ENCODE peak calls at places on chromosome 3, in five cellular contexts. P, Z, A, X and C are unnamed samples.

GRCh38 chr3:178602864-178603263 is 66.6 kb downstream of the KCNMB2 start:
- DNase-seq in P (no peak), Z (no peak), A (no peak), X (no peak), C (no peak)

GRCh38 chr3:182364723-182365650 is 428.3 kb upstream of the ATP11B start:
- DNase-seq in P (no peak), Z (no peak), A (no peak), X (peak), C (peak)

GRCh38 chr3:183698760-183699159 is 1.2 kb downstream of the YEATS2 start:
- DNase-seq in P (peak), Z (no peak), A (peak), X (no peak), C (no peak)

GRCh38 chr3:188431553-188431952 is 277.6 kb downstream of the LPP start:
- DNase-seq in P (peak), Z (no peak), A (no peak), X (no peak), C (peak)

GRCh38 chr3:182954553-182954952 is 25.8 kb downstream of the DCUN1D1 start:
- DNase-seq in P (peak), Z (no peak), A (no peak), X (no peak), C (no peak)

GRCh38 chr3:14391033-14391432 is 11.4 kb upstream of the SLC6A6 start:
- DNase-seq in P (peak), Z (peak), A (no peak), X (no peak), C (no peak)

GRCh38 chr3:101677436-101678286 is 729 bp upstream of the ZBTB11 start:
- DNase-seq in P (no peak), Z (no peak), A (peak), X (no peak), C (peak)

GRCh38 chr3:168659015-168659414 is 563.3 kb upstream of the GOLIM4 start:
- DNase-seq in P (no peak), Z (no peak), A (no peak), X (no peak), C (no peak)

GRCh38 chr3:43958005-43958770 is 267.4 kb downstream of the ABHD5 start:
- DNase-seq in P (no peak), Z (no peak), A (no peak), X (no peak), C (no peak)

GRCh38 chr3:141384157-141384556 is 15.9 kb downstream of the ZBTB38 start:
- DNase-seq in P (peak), Z (no peak), A (no peak), X (no peak), C (no peak)

GRCh38 chr3:157174265-157174615 is 14.3 kb upstream of the CCNL1 start:
- DNase-seq in P (no peak), Z (no peak), A (no peak), X (no peak), C (peak)

GRCh38 chr3:170606675-170607074 is 20.8 kb upstream of the SLC7A14 start:
- DNase-seq in P (peak), Z (no peak), A (no peak), X (no peak), C (no peak)

GRCh38 chr3:190854062-190854461 is 8.4 kb downstream of the GMNC start:
- DNase-seq in P (no peak), Z (no peak), A (no peak), X (no peak), C (no peak)

GRCh38 chr3:12706504-12707253 is 42.8 kb upstream of the RAF1 start:
- DNase-seq in P (peak), Z (peak), A (peak), X (peak), C (peak)

GRCh38 chr3:110352841-110353595 is 718.6 kb upstream of the NECTIN3 start:
- DNase-seq in P (peak), Z (no peak), A (no peak), X (no peak), C (no peak)

GRCh38 chr3:11720220-11721113 is 76.8 kb upstream of the VGLL4 start:
- DNase-seq in P (peak), Z (peak), A (peak), X (peak), C (peak)

GRCh38 chr3:174466471-174467054 is 392.6 kb upstream of the NAALADL2 start:
- DNase-seq in P (peak), Z (no peak), A (no peak), X (no peak), C (no peak)

GRCh38 chr3:132556467-132557159 is 40.5 kb upstream of the ACKR4 start:
- DNase-seq in P (no peak), Z (peak), A (no peak), X (no peak), C (no peak)

GRCh38 chr3:118543823-118544222 is 490.8 kb downstream of the IGSF11 start:
- DNase-seq in P (no peak), Z (no peak), A (no peak), X (no peak), C (no peak)

GRCh38 chr3:183254816-183255730 is 2.0 kb downstream of the B3GNT5 start:
- DNase-seq in P (peak), Z (no peak), A (no peak), X (peak), C (peak)

GRCh38 chr3:132001036-132001435 is 33.8 kb downstream of the CPNE4 start:
- DNase-seq in P (no peak), Z (no peak), A (no peak), X (no peak), C (no peak)

GRCh38 chr3:111667621-111668239 is 72.6 kb upstream of the ZBED2 start:
- DNase-seq in P (peak), Z (peak), A (peak), X (no peak), C (no peak)

GRCh38 chr3:189267981-189268613 is 96.3 kb downstream of the TPRG1 start:
- DNase-seq in P (no peak), Z (no peak), A (peak), X (no peak), C (peak)

GRCh38 chr3:22358334-22358733 is 607.3 kb upstream of the ZNF385D start:
- DNase-seq in P (no peak), Z (no peak), A (no peak), X (no peak), C (no peak)

GRCh38 chr3:16587047-16587702 is 18.0 kb downstream of the DAZL start:
- DNase-seq in P (peak), Z (no peak), A (no peak), X (no peak), C (no peak)
- TF ChIP-seq CTCF in P (no peak), Z (no peak), A (no peak), X (no peak), C (no peak)

GRCh38 chr3:5005367-5005766 is 26.1 kb downstream of the BHLHE40 start:
- DNase-seq in P (no peak), Z (no peak), A (no peak), X (no peak), C (no peak)

GRCh38 chr3:5007873-5008272 is 28.6 kb downstream of the BHLHE40 start:
- DNase-seq in P (no peak), Z (no peak), A (no peak), X (no peak), C (no peak)

GRCh38 chr3:5009506-5010100 is 30.4 kb downstream of the BHLHE40 start:
- DNase-seq in P (no peak), Z (no peak), A (no peak), X (no peak), C (no peak)

GRCh38 chr3:5004319-5005152 is 25.3 kb downstream of the BHLHE40 start:
- DNase-seq in P (no peak), Z (no peak), A (no peak), X (no peak), C (no peak)

GRCh38 chr3:5006755-5007202 is 27.5 kb downstream of the BHLHE40 start:
- DNase-seq in P (no peak), Z (peak), A (no peak), X (no peak), C (no peak)
- TF ChIP-seq CTCF in P (no peak), Z (no peak), A (no peak), X (no peak), C (no peak)

DNA sequence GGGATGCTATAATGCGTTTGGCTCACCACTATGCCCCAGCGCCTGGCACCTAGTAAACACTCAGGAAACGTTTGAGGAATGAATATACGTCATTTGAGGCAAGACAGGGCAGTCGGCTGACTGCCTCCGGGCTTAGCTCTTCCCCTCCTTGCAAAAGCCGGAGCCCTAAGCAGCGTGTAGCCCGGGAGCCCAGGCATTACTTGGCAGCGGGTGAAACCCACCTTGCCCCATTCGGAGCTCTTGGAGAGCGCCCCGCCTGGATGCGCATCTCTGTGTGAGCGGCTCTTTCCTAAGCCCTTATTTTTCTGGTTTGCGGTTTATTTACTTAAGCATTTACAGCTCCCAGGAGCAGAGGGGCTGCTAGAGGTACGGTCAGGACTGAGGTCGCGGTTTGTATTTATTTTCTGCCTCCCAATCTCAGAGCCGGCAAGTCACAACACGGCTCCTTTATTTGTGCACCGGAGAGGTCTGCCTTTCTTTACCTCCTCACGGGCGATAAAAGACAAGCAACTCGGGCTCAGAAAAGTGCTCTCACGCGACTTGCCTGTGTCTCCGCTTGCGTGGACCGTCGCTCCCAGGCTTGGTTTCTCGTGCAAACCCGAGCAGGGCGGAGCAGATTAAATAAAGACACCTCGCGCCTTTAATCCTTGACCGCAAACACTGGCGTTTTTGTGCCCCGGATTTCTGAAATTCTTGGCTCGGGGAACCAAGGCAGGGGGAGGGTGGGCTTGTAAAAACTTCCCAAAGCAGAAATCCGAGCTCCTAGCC is 724 bp upstream of the ITPR1 start:
- DNase-seq in P (peak), Z (peak), A (peak), X (peak), C (peak)
- TF ChIP-seq CTCF in P (no peak), Z (no peak), A (no peak), X (no peak), C (no peak)

GRCh38 chr3:59267021-59267420 is 217.2 kb upstream of the CFAP20DC start:
- DNase-seq in P (no peak), Z (no peak), A (no peak), X (no peak), C (no peak)

GRCh38 chr3:59273976-59274375 is 224.2 kb upstream of the CFAP20DC start:
- DNase-seq in P (peak), Z (no peak), A (no peak), X (no peak), C (no peak)

GRCh38 chr3:59270921-59271320 is 221.1 kb upstream of the CFAP20DC start:
- DNase-seq in P (no peak), Z (no peak), A (no peak), X (no peak), C (no peak)

GRCh38 chr3:59268170-59268569 is 218.3 kb upstream of the CFAP20DC start:
- DNase-seq in P (peak), Z (no peak), A (no peak), X (no peak), C (no peak)

GRCh38 chr3:59271971-59272370 is 222.1 kb upstream of the CFAP20DC start:
- DNase-seq in P (no peak), Z (no peak), A (no peak), X (no peak), C (no peak)
- TF ChIP-seq CTCF in P (no peak), Z (no peak), A (no peak), X (no peak), C (no peak)

GRCh38 chr3:60177726-60178125 is 1073.5 kb downstream of the FHIT start:
- DNase-seq in P (no peak), Z (no peak), A (no peak), X (no peak), C (no peak)

GRCh38 chr3:60186359-60186758 is 1064.9 kb downstream of the FHIT start:
- DNase-seq in P (no peak), Z (no peak), A (no peak), X (no peak), C (no peak)

GRCh38 chr3:60185161-60185560 is 1066.1 kb downstream of the FHIT start:
- DNase-seq in P (no peak), Z (no peak), A (no peak), X (no peak), C (no peak)

GRCh38 chr3:60178931-60179653 is 1072.2 kb downstream of the FHIT start:
- DNase-seq in P (no peak), Z (no peak), A (no peak), X (no peak), C (no peak)

DNA sequence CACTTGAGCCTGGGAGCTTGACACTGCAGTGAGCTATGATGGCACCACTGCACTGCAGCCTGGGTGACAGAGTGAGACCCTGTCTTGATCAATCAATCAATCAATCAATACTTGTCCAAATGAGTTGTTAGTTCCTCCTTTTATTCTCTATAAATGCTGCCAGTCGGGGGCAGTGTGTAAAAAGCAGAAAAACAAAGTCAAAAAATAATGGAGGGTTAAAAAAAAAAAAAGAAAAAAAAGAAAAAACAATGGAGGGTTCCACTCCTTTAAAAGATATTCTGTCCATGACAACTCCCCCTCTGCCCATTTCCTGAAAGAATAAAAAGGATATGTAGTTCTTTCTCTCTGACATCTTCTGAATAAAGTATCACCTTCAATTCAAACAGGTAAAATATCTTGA is 1068.6 kb downstream of the FHIT start:
- DNase-seq in P (no peak), Z (no peak), A (no peak), X (no peak), C (no peak)
- TF ChIP-seq CTCF in P (no peak), Z (no peak), A (peak), X (no peak), C (no peak)

GRCh38 chr3:120180731-120181412 is 86.6 kb upstream of the GSK3B start:
- DNase-seq in P (no peak), Z (no peak), A (no peak), X (no peak), C (no peak)

GRCh38 chr3:120177151-120177550 is 82.9 kb upstream of the GSK3B start:
- DNase-seq in P (peak), Z (no peak), A (peak), X (no peak), C (peak)

GRCh38 chr3:120181632-120182031 is 87.4 kb upstream of the GSK3B start:
- DNase-seq in P (no peak), Z (no peak), A (no peak), X (no peak), C (peak)

GRCh38 chr3:120177907-120178306 is 83.7 kb upstream of the GSK3B start:
- DNase-seq in P (no peak), Z (no peak), A (no peak), X (no peak), C (no peak)

DNA sequence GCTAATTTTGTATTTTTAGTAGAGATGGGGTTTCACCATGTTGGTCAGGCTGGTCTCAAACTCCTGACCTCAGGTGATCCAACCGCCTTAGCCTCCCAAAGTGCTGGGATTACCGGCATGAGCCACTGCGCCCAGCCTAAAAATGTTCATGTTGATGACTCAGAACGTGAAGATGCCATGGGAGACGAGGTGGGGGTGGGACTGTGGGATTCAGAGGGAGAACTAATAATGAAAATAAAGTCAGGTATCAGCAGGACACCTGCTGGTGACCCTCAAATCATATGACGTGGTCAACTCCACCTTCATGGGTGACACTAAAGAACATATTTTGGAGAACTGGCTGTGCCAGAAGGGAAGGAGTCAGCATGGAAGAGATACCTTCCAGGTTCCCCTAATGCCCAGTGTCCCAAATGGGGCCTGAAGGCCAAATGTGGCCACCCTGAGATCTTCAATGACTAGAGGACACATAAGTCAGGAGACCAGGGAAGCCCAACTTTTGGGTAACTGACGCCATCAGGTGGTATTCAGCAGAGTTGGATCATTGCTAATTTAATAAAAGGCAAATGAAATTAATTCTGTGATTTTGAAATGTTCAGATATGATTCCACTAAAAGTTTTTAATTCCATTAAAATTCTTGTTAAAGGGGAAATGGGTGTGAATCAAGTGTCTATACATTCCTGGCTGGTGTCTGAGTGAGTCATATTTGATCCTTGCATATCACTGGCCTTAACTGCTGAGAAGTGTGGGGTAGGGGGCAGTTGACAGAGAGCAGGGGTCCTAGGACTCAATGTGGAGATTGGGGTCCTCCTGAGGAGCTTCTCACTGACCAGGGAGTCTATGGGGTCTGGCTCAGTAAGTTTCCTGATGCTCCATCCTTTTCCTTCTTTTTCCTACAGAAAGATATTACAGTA is 88.6 kb upstream of the GSK3B start:
- DNase-seq in P (peak), Z (no peak), A (no peak), X (no peak), C (peak)
- TF ChIP-seq CTCF in P (peak), Z (no peak), A (no peak), X (peak), C (no peak)

DNA sequence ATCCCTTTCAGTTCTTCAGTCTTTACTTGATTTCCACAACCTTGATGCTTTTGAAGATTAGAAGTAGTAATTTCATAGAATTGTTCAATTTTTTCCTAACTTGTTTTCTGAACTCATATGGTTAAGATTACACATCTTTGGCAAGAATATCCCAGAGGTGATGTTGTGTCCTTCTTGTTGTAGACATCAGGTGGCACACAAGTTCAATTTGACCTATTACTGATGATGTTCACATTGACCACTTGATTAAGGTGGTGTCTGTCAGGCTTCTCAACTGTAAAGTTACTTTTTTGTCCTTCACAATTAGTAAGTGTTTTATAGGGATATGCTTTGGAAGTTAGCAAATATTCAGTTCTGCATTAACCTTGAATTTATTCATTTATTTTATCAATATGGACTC is 34.6 kb upstream of the THRB start:
- DNase-seq in P (no peak), Z (no peak), A (no peak), X (no peak), C (no peak)
- TF ChIP-seq CTCF in P (no peak), Z (no peak), A (no peak), X (no peak), C (no peak)

DNA sequence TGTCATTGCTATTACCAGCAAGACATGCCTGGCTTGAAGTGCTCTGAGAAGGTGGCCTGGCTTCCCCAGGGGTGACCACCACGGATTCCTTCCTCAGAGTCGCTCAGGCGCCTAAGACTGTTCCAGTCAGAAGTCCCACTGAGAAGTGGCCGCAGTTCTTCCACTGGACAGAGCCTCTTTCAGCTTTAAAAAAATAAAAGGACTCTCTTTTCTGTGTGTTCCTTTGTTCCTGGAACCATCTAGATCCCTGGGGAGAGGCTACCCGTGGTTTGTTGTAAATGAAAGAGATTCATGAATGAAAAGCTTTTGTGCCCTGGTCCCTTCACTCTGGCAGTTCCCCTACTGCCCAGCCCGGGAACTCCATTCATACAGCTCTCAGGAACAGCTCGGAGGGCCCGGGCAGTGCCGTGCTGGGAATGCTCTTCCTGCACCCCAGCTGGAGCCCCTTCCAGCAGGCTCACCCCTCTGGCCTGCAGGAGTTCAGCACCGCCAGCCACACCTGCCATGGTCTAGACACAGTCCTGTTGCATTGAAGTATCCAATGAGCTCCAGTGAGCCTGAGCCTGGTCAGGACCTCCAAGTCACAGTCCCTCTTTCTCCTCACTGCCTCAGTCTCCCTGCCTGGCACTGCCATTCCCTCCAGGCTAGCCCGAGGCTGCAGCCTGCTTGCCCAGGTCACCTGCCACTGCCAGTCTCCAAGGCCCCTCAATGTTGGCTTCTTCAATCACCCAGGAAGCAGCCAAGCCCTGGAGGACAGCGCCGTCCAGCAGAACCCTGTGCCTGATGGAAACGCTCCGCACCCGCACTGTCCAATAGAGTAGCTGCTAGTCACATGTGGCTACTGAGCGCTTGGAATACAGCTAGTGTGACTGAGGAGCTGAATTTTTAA is 75.4 kb downstream of the XXYLT1 start:
- DNase-seq in P (no peak), Z (no peak), A (no peak), X (no peak), C (no peak)
- TF ChIP-seq CTCF in P (no peak), Z (no peak), A (no peak), X (no peak), C (no peak)